ENCODE peak calls at places on chromosome 16, in six cellular contexts. One of them, this sample, is unnamed.

GRCh38 chr16:28876016-28876659 is 2.1 kb upstream of the ATP2A1 start:
- DNase-seq in CD4-positive, CD25-positive, alpha-beta regulatory T cell: no peak
- DNase-seq in posterior cingulate gyrus: no peak
- DNase-seq in thyroid gland: no peak
- DNase-seq in GM13977: no peak
- DNase-seq in tibial artery: no peak
- DNase-seq in this sample: no peak

GRCh38 chr16:8594149-8594666 is 3.9 kb upstream of the TMEM114 start:
- DNase-seq in CD4-positive, CD25-positive, alpha-beta regulatory T cell: no peak
- DNase-seq in posterior cingulate gyrus: no peak
- DNase-seq in thyroid gland: no peak
- DNase-seq in GM13977: no peak
- DNase-seq in tibial artery: no peak
- DNase-seq in this sample: no peak

GRCh38 chr16:21666772-21667171 is 3.0 kb downstream of the OTOA start:
- DNase-seq in CD4-positive, CD25-positive, alpha-beta regulatory T cell: no peak
- DNase-seq in posterior cingulate gyrus: no peak
- DNase-seq in thyroid gland: no peak
- DNase-seq in GM13977: no peak
- DNase-seq in tibial artery: no peak
- DNase-seq in this sample: no peak

GRCh38 chr16:424033-424622 is 1.3 kb upstream of the RAB11FIP3 start:
- DNase-seq in CD4-positive, CD25-positive, alpha-beta regulatory T cell: no peak
- DNase-seq in posterior cingulate gyrus: peak
- DNase-seq in thyroid gland: peak
- DNase-seq in GM13977: no peak
- DNase-seq in tibial artery: peak
- DNase-seq in this sample: no peak

GRCh38 chr16:64089697-64090096 is 1032.2 kb downstream of the CDH11 start:
- DNase-seq in CD4-positive, CD25-positive, alpha-beta regulatory T cell: no peak
- DNase-seq in posterior cingulate gyrus: no peak
- DNase-seq in thyroid gland: no peak
- DNase-seq in GM13977: no peak
- DNase-seq in tibial artery: no peak
- DNase-seq in this sample: no peak

GRCh38 chr16:14003119-14003570 is 68.0 kb upstream of the MRTFB start:
- DNase-seq in CD4-positive, CD25-positive, alpha-beta regulatory T cell: no peak
- DNase-seq in posterior cingulate gyrus: peak
- DNase-seq in thyroid gland: peak
- DNase-seq in GM13977: no peak
- DNase-seq in tibial artery: peak
- DNase-seq in this sample: no peak

GRCh38 chr16:77531741-77532140 is 96.9 kb upstream of the ADAMTS18 start:
- DNase-seq in CD4-positive, CD25-positive, alpha-beta regulatory T cell: no peak
- DNase-seq in posterior cingulate gyrus: no peak
- DNase-seq in thyroid gland: no peak
- DNase-seq in GM13977: no peak
- DNase-seq in tibial artery: no peak
- DNase-seq in this sample: no peak

GRCh38 chr16:89571636-89572035 is 3.9 kb upstream of the CPNE7 start:
- DNase-seq in CD4-positive, CD25-positive, alpha-beta regulatory T cell: no peak
- DNase-seq in posterior cingulate gyrus: no peak
- DNase-seq in thyroid gland: no peak
- DNase-seq in GM13977: no peak
- DNase-seq in tibial artery: no peak
- DNase-seq in this sample: no peak

GRCh38 chr16:8600144-8600856 is 10.0 kb upstream of the TMEM114 start:
- DNase-seq in CD4-positive, CD25-positive, alpha-beta regulatory T cell: no peak
- DNase-seq in posterior cingulate gyrus: no peak
- DNase-seq in thyroid gland: no peak
- DNase-seq in GM13977: no peak
- DNase-seq in tibial artery: no peak
- DNase-seq in this sample: no peak

GRCh38 chr16:5428932-5429331 is 331.3 kb upstream of the EEF2KMT start:
- DNase-seq in CD4-positive, CD25-positive, alpha-beta regulatory T cell: no peak
- DNase-seq in posterior cingulate gyrus: no peak
- DNase-seq in thyroid gland: no peak
- DNase-seq in GM13977: no peak
- DNase-seq in tibial artery: no peak
- DNase-seq in this sample: no peak

GRCh38 chr16:84029297-84030096 is 13.1 kb downstream of the SLC38A8 start:
- DNase-seq in CD4-positive, CD25-positive, alpha-beta regulatory T cell: no peak
- DNase-seq in posterior cingulate gyrus: no peak
- DNase-seq in thyroid gland: no peak
- DNase-seq in GM13977: no peak
- DNase-seq in tibial artery: no peak
- DNase-seq in this sample: no peak

GRCh38 chr16:14056970-14057369 is 14.1 kb upstream of the MRTFB start:
- DNase-seq in CD4-positive, CD25-positive, alpha-beta regulatory T cell: no peak
- DNase-seq in posterior cingulate gyrus: no peak
- DNase-seq in thyroid gland: no peak
- DNase-seq in GM13977: no peak
- DNase-seq in tibial artery: no peak
- DNase-seq in this sample: no peak

GRCh38 chr16:1277016-1277944 is 21.4 kb downstream of the TPSD1 start:
- DNase-seq in CD4-positive, CD25-positive, alpha-beta regulatory T cell: no peak
- DNase-seq in posterior cingulate gyrus: no peak
- DNase-seq in thyroid gland: no peak
- DNase-seq in GM13977: no peak
- DNase-seq in tibial artery: no peak
- DNase-seq in this sample: no peak

GRCh38 chr16:12436201-12436657 is 367.5 kb downstream of the CPPED1 start:
- DNase-seq in CD4-positive, CD25-positive, alpha-beta regulatory T cell: no peak
- DNase-seq in posterior cingulate gyrus: no peak
- DNase-seq in thyroid gland: peak
- DNase-seq in GM13977: no peak
- DNase-seq in tibial artery: no peak
- DNase-seq in this sample: no peak

GRCh38 chr16:48044117-48044516 is 111.7 kb downstream of the ABCC12 start:
- DNase-seq in CD4-positive, CD25-positive, alpha-beta regulatory T cell: no peak
- DNase-seq in posterior cingulate gyrus: no peak
- DNase-seq in thyroid gland: no peak
- DNase-seq in GM13977: no peak
- DNase-seq in tibial artery: no peak
- DNase-seq in this sample: no peak

GRCh38 chr16:89318871-89319627 is 101.5 kb downstream of the ZNF778 start:
- DNase-seq in CD4-positive, CD25-positive, alpha-beta regulatory T cell: no peak
- DNase-seq in posterior cingulate gyrus: no peak
- DNase-seq in thyroid gland: no peak
- DNase-seq in GM13977: no peak
- DNase-seq in tibial artery: no peak
- DNase-seq in this sample: no peak

GRCh38 chr16:87463722-87464690 is 28.8 kb downstream of the ZCCHC14 start:
- DNase-seq in CD4-positive, CD25-positive, alpha-beta regulatory T cell: no peak
- DNase-seq in posterior cingulate gyrus: no peak
- DNase-seq in thyroid gland: peak
- DNase-seq in GM13977: peak
- DNase-seq in tibial artery: peak
- DNase-seq in this sample: no peak

GRCh38 chr16:24013733-24014645 is 178.2 kb downstream of the PRKCB start:
- DNase-seq in CD4-positive, CD25-positive, alpha-beta regulatory T cell: peak
- DNase-seq in posterior cingulate gyrus: no peak
- DNase-seq in thyroid gland: no peak
- DNase-seq in GM13977: peak
- DNase-seq in tibial artery: no peak
- DNase-seq in this sample: peak

GRCh38 chr16:2919511-2920255 is 8.0 kb downstream of the FLYWCH1 start:
- DNase-seq in CD4-positive, CD25-positive, alpha-beta regulatory T cell: peak
- DNase-seq in posterior cingulate gyrus: peak
- DNase-seq in thyroid gland: peak
- DNase-seq in GM13977: peak
- DNase-seq in tibial artery: peak
- DNase-seq in this sample: no peak

GRCh38 chr16:60137891-60138290 is 1403.8 kb upstream of the GOT2 start:
- DNase-seq in CD4-positive, CD25-positive, alpha-beta regulatory T cell: no peak
- DNase-seq in posterior cingulate gyrus: no peak
- DNase-seq in thyroid gland: no peak
- DNase-seq in GM13977: no peak
- DNase-seq in tibial artery: no peak
- DNase-seq in this sample: no peak